ENCODE peak calls at places on chromosomes 5 and 9, in five cellular contexts. S is CD8-positive, alpha-beta T cell; R is suprapubic skin; T is cardiac muscle cell; D is esophagus muscularis mucosa. P is an unnamed sample.

GRCh38 chr9:27888661-27889295 is 315.5 kb upstream of the C9orf72 start:
- DNase-seq in D (no peak), R (no peak), S (peak; percentile 13), T (peak; percentile 2), P (no peak)

GRCh38 chr9:71816782-71817549 is 48.7 kb upstream of the CEMIP2 start:
- DNase-seq in S (no peak), T (no peak), D (no peak), R (no peak), P (no peak)

GRCh38 chr5:154190652-154191304 is at the start of gene GALNT10:
- DNase-seq in S (peak; percentile 60), T (peak; percentile 84), D (no peak), R (no peak), P (no peak)

GRCh38 chr5:101679816-101680215 is 616.3 kb downstream of the SLCO4C1 start:
- DNase-seq in D (no peak), S (no peak), R (no peak), T (peak; percentile 5), P (no peak)

GRCh38 chr9:104868687-104869404 is 59.1 kb downstream of the ABCA1 start:
- DNase-seq in R (peak; percentile 67), D (no peak), T (peak; percentile 95), S (no peak), P (no peak)

GRCh38 chr9:26723486-26723885 is 169.1 kb downstream of the CAAP1 start:
- DNase-seq in R (peak; percentile 65), S (no peak), T (peak; percentile 29), D (no peak), P (no peak)

GRCh38 chr5:19241690-19242089 is 746.3 kb downstream of the CDH18 start:
- DNase-seq in T (no peak), S (no peak), D (no peak), R (no peak), P (no peak)

GRCh38 chr5:42807722-42808447 is 3.8 kb downstream of the SELENOP start:
- DNase-seq in T (no peak), D (no peak), R (no peak), S (no peak), P (no peak)

GRCh38 chr5:75322066-75322465 is 15.0 kb upstream of the HMGCR start:
- DNase-seq in T (no peak), S (no peak), R (no peak), D (no peak), P (no peak)

DNA sequence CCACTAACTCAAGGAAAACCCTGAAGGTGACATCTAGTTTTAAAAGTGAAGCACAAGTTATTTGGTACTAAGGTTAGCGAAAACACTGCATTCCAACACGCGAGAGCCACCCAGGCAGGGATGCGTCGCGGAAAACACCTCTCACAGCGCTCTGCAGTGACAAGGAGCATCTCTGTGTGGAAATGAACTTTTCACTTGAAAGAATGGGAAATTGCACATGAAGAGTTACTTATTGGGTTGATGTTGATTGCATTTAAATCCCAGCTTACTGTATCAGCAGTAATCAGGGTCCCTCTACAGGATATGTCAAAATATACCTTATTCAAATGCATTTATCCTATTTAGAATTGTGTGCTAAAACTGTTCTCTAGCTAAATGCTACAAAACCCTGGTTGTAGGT is 144.4 kb downstream of the BNC2 start:
- DNase-seq in R (no peak), T (peak; percentile 71), D (no peak), S (no peak), P (no peak)
- TF ChIP-seq CTCF in R (no peak), T (no peak), D (no peak), S (no peak), P (no peak)

GRCh38 chr5:17317499-17317898 is 100.1 kb downstream of the BASP1 start:
- DNase-seq in S (no peak), R (no peak), T (no peak), D (no peak), P (no peak)

GRCh38 chr5:17314907-17315471 is 97.6 kb downstream of the BASP1 start:
- DNase-seq in D (no peak), R (no peak), S (no peak), T (peak; percentile 43), P (no peak)

GRCh38 chr5:17312358-17312757 is 94.9 kb downstream of the BASP1 start:
- DNase-seq in R (no peak), T (no peak), D (no peak), S (no peak), P (no peak)

GRCh38 chr5:17315710-17316221 is 98.3 kb downstream of the BASP1 start:
- DNase-seq in S (no peak), R (no peak), T (peak; percentile 52), D (no peak), P (no peak)

DNA sequence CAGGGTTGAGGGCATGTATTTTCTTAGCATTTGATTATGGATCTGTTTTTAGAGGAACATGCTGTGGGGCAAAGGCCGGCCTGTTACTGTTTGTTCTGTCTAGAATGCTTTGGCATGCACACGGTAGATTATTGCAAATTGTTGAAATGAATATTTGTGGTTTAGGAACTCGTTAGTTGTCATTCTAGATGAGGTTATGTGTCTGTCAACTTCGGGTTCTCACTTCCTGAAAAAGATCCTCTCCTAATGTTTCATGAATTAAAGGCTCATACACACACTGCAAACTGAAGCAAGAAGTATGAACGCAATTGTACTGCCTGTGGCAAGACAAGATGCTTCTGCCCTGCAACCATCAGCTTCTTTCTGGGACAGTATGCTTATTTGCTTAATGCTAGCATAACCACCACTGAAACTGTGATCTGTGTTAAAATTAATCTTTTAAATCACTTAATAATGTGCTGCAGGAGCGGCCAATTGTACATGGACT is 99.6 kb downstream of the BASP1 start:
- DNase-seq in R (no peak), D (no peak), S (no peak), T (peak; percentile 20), P (no peak)
- H3K27ac ChIP-seq in R (no peak overlapping the region), D (no peak overlapping the region), S (no peak overlapping the region), T (no peak overlapping the region), P (no peak overlapping the region)

GRCh38 chr5:172886974-172887491 is 53.0 kb downstream of the ERGIC1 start:
- DNase-seq in T (peak; percentile 99), R (peak; percentile 84), D (no peak), S (no peak), P (peak; percentile 86)

GRCh38 chr5:172881691-172882370 is 47.8 kb downstream of the ERGIC1 start:
- DNase-seq in D (no peak), R (no peak), T (peak; percentile 58), S (peak; percentile 21), P (no peak)

GRCh38 chr5:172886396-172886932 is 52.4 kb downstream of the ERGIC1 start:
- DNase-seq in S (no peak), D (no peak), R (no peak), T (no peak), P (no peak)

GRCh38 chr5:172887735-172888134 is 53.7 kb downstream of the ERGIC1 start:
- DNase-seq in R (no peak), S (no peak), D (no peak), T (peak; percentile 98), P (no peak)

GRCh38 chr5:172885594-172886340 is 51.7 kb downstream of the ERGIC1 start:
- DNase-seq in T (no peak), R (no peak), D (no peak), S (no peak), P (no peak)
- TF ChIP-seq CTCF in T (no peak), R (no peak), D (no peak), S (no peak), P (no peak)

GRCh38 chr5:124628721-124629596 is 117.5 kb downstream of the ZNF608 start:
- DNase-seq in R (peak; percentile 79), T (peak; percentile 87), S (no peak), D (no peak), P (peak; percentile 82)
- H3K27ac ChIP-seq in R (no peak overlapping the region), T (peak overlapping the region; percentile 85), S (no peak overlapping the region), D (no peak overlapping the region), P (peak overlapping the region; percentile 70)

DNA sequence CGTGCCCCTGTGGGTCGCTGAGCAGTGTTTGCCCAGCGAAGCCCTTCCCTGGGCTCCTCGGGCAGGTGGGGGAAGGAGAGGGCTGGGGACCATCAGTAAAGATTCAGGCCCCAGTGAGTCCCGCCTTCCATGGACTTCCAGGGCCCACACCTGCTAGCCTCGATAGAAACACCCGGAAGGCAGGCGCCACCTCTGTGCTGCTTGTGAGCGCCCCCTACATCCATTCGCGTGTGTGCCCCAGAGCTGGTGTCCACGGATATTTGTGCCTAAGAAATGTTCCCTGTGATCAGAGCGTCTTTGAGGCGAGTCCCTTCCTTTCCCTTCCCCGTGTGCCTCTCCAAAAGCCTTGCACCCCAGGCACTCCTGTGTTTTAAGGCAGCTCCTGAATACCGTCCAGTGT is 101.2 kb downstream of the COL5A1 start:
- DNase-seq in S (no peak), T (no peak), D (no peak), R (no peak), P (no peak)
- TF ChIP-seq CTCF in S (no peak), T (no peak), D (no peak), R (no peak), P (no peak)

GRCh38 chr9:91423785-91424402 is at the start of gene NFIL3:
- DNase-seq in S (peak; percentile 60), D (no peak), R (peak; percentile 90), T (peak; percentile 90), P (peak; percentile 85)

GRCh38 chr9:91422832-91423711 is 560 bp downstream of the NFIL3 start:
- DNase-seq in D (peak; percentile 95), R (peak; percentile 89), S (peak; percentile 57), T (peak; percentile 89), P (peak; percentile 92)

GRCh38 chr9:91426123-91426745 is 2.6 kb upstream of the NFIL3 start:
- DNase-seq in T (peak; percentile 54), R (no peak), S (no peak), D (no peak), P (no peak)

GRCh38 chr9:91425270-91425669 is 1.6 kb upstream of the NFIL3 start:
- DNase-seq in R (no peak), T (peak; percentile 40), S (no peak), D (no peak), P (no peak)

GRCh38 chr9:91424403-91425176 is 958 bp upstream of the NFIL3 start:
- DNase-seq in R (peak; percentile 96), D (peak; percentile 98), T (peak; percentile 94), S (peak; percentile 61), P (peak; percentile 95)
- H3K27ac ChIP-seq in R (peak overlapping the region; percentile 100), D (peak overlapping the region; percentile 100), T (peak overlapping the region; percentile 82), S (peak overlapping the region; percentile 17), P (peak overlapping the region; percentile 99)

P was measured in right atrium auricular region.